ENCODE peak calls at places on chromosomes 11 and 22, in seven cellular contexts. E, U, I, D, F, W and Z are unnamed samples.

GRCh38 chr11:115623021-115623451 is 118.8 kb upstream of the CADM1 start:
- DNase-seq in E (no peak), U (no peak), I (peak; percentile 95), D (peak; percentile 27), F (no peak), W (peak; percentile 93), Z (no peak)

GRCh38 chr22:37552560-37553163 is 7.6 kb upstream of the CDC42EP1 start:
- DNase-seq in E (no peak), U (peak; percentile 80), I (no peak), D (peak; percentile 63), F (peak; percentile 75), W (no peak), Z (no peak)

GRCh38 chr11:79100093-79100704 is 340.6 kb downstream of the TENM4 start:
- DNase-seq in E (no peak), U (peak; percentile 78), I (no peak), D (peak; percentile 69), F (peak; percentile 62), W (no peak), Z (peak; percentile 73)

GRCh38 chr22:22080270-22080669 is 97.7 kb upstream of the TOP3B start:
- DNase-seq in E (no peak), U (no peak), I (no peak), D (no peak), F (no peak), W (no peak), Z (no peak)

GRCh38 chr11:129817282-129818051 is 1.8 kb downstream of the TMEM45B start:
- DNase-seq in E (no peak), U (no peak), I (no peak), D (peak; percentile 39), F (no peak), W (no peak), Z (no peak)

GRCh38 chr11:18088371-18088770 is 17.5 kb downstream of the SAAL1 start:
- DNase-seq in E (no peak), U (no peak), I (no peak), D (no peak), F (no peak), W (no peak), Z (no peak)

GRCh38 chr11:76166314-76166713 is 40.0 kb downstream of the WNT11 start:
- DNase-seq in E (no peak), U (peak; percentile 30), I (no peak), D (no peak), F (no peak), W (no peak), Z (no peak)

GRCh38 chr11:61345170-61345610 is 12.2 kb downstream of the TKFC start:
- DNase-seq in E (no peak), U (no peak), I (no peak), D (no peak), F (no peak), W (no peak), Z (no peak)

GRCh38 chr11:123537726-123538125 is 107.7 kb downstream of the GRAMD1B start:
- DNase-seq in E (no peak), U (no peak), I (no peak), D (peak; percentile 35), F (no peak), W (no peak), Z (no peak)

GRCh38 chr11:95495722-95496121 is 264.7 kb upstream of the SESN3 start:
- DNase-seq in E (no peak), U (no peak), I (no peak), D (no peak), F (no peak), W (no peak), Z (no peak)

GRCh38 chr11:69005183-69005630 is 7.8 kb downstream of the MRGPRF start:
- DNase-seq in E (no peak), U (no peak), I (no peak), D (no peak), F (peak; percentile 20), W (no peak), Z (no peak)

GRCh38 chr22:20571531-20572007 is 64.2 kb downstream of the MED15 start:
- DNase-seq in E (peak; percentile 52), U (peak; percentile 72), I (no peak), D (peak; percentile 36), F (peak; percentile 55), W (no peak), Z (peak; percentile 71)

GRCh38 chr11:120715239-120715638 is 203.7 kb downstream of the GRIK4 start:
- DNase-seq in E (no peak), U (peak; percentile 77), I (no peak), D (no peak), F (no peak), W (no peak), Z (peak; percentile 66)

GRCh38 chr22:20912494-20912893 is 4.7 kb upstream of the CRKL start:
- DNase-seq in E (no peak), U (no peak), I (no peak), D (no peak), F (no peak), W (no peak), Z (no peak)

GRCh38 chr11:72405009-72405408 is 29.3 kb downstream of the CLPB start:
- DNase-seq in E (no peak), U (no peak), I (no peak), D (no peak), F (no peak), W (no peak), Z (no peak)

GRCh38 chr11:77141034-77141433 is 13.0 kb downstream of the MYO7A start:
- DNase-seq in E (no peak), U (no peak), I (peak; percentile 27), D (peak; percentile 84), F (no peak), W (no peak), Z (no peak)

GRCh38 chr11:122226810-122227379 is 110.9 kb upstream of the BLID start:
- DNase-seq in E (no peak), U (no peak), I (peak; percentile 71), D (no peak), F (no peak), W (no peak), Z (no peak)

DNA sequence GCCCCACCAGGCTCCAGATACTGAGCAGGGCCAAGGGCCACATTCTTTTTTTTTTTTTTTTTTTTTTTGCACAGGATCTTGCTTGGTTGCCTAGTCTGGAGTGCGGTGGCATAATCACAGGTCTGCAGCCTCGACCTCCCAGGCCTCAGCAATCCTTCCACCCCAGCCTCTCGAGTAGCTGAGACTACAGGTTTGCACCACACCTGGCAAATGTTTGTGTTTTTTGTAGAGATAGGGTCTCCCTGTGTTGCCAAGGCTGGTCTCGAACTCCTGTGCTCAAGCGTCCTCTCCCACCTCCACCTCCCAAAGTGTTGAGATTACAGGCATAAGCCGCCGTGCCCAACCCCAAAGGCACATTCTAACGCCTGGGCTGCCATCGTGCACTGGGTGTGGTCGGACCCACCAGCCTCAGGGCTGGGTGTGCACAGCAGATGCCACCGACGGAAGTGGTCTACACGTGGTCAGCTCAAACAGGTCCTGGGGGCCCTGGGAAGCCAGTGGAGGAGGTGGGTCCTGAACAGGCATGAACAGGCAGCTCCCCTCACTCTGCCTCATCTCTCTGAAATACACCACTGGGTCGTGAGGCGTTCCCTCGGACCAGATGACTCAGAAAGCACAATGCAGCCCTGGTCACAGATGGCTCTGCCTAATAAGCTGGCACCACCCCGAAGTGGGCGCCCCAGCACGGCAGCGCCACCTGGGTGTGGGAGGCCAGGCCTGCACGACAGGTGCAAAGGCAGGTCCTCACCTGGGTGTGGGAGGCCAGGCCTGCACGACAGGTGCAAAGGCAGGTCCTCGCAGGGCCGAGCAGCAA is 5.1 kb upstream of the B4GALNT4 start:
- DNase-seq in E (peak; percentile 62), U (peak; percentile 88), I (no peak), D (peak; percentile 89), F (peak; percentile 87), W (no peak), Z (no peak)
- TF ChIP-seq CTCF in E (peak; percentile 37), U (peak; percentile 89), I (peak; percentile 40), D (peak; percentile 79), F (peak; percentile 88), W (peak; percentile 53), Z (peak; percentile 68)

DNA sequence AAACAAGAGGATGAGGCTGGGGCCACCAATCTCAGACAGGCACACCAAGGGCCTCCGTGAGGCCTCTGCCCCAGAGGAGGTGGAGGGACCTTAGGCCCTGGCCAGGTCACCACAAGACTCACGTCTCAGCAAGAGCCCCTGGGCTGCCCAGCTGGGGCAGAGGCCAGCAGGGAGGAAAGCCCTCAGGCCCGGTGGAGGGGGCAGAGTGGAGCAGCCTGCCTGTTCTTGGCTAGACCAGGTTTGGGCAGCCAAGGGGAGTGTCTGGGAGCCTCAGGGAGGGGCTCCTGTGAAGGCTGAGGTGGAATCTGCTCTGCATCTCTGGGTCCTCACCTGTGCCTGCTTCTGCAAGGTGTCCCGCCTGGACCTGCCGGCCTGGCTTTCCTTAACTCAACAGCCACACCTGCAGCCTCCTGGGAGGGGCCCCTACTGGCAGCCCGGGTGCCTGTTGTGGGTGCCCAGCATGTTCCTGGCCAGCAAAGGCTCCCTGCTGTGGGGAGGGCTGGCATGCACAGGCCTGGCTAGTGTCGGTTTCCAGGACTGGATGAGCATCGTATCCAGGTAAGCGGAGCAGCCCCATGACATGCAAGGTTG is 11.9 kb downstream of the TTLL12 start:
- DNase-seq in E (no peak), U (no peak), I (no peak), D (peak; percentile 67), F (no peak), W (no peak), Z (no peak)
- TF ChIP-seq CTCF in E (no peak), U (no peak), I (no peak), D (peak; percentile 44), F (no peak), W (no peak), Z (no peak)

DNA sequence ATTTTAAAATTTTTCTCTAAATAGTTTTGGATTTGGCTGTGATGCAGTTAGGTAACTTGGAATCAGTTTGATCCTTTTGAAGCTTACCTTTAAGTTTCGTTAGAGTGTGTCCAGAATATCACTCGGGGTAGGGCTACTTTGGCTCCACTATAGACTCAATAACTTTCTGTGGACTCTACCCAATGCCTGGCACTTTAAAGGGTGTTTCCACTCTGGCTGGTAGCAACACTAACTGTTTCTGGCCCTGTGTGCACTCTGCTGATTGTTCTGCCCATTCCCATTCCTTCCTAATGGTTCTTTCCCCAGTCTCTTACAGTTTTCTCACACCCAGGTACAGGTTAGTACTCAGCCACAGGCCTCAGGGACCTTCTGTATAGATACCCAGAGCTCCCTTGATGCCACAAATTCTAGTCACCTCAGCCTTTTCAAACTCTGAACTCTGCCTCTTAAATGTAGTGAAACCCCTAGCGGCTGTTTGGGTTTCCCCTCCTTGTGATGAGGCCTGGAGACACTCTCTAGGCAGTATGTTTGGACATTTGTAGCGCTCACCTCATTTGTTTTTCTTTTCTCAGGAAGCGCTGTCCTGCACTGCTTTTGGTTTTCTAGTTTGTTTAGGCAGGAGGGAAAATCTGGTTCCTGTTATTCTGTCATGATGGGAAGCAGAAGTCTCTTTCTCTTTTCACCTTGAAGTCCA is 16.8 kb downstream of the CUL5 start:
- DNase-seq in E (no peak), U (peak; percentile 52), I (no peak), D (no peak), F (no peak), W (no peak), Z (peak; percentile 43)
- TF ChIP-seq CTCF in E (no peak), U (peak; percentile 7), I (no peak), D (no peak), F (peak; percentile 23), W (peak; percentile 11), Z (peak; percentile 24)

DNA sequence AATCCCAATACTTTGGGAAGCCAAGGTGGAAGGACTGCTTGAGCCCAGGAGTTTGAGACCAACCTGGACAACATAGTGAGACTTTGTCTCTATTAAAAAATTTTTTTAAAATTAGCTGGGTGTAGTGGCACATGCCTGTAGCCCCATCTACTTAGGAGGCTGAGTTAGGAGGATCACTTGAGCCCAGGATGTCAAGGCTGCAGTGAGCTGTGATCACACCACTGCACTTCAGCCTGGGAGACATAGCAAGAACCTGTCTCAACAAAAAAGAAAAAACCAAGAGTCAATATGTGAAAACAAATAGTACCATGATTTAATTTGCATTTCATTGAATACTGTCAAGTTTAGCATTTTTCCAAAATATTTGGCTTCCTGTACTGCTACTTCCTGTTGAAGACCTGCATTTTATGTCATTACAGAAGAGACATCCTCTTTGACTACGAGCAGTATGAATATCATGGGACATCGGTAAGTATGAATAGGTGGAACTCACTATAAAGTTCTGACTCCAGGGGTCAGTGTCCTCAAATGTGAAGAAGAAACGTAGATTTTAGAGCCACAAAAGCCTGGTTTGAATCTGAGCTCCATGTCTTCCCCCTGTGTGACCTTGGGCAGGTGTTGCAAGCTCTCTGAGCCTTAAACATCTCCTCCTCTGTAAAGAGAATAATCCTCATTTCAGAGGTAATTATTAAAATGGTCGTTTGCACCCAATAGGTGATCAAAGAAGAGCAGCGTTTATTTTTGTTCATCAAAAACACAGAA is 16.0 kb downstream of the CDC45 start:
- DNase-seq in E (no peak), U (peak; percentile 48), I (peak; percentile 10), D (peak; percentile 55), F (no peak), W (no peak), Z (no peak)
- TF ChIP-seq CTCF in E (peak; percentile 39), U (peak; percentile 34), I (peak; percentile 19), D (peak; percentile 39), F (peak; percentile 40), W (peak; percentile 15), Z (no peak)